ENCODE peak calls at places on chromosome 1, in seven cellular contexts. T is cardiac septum; H is frontal cortex; J is activated CD8-positive, alpha-beta memory T cell treated with anti-CD3 and anti-CD28 coated beads for 1 hour; G is AG10803; S is heart left ventricle; Z is activated CD8-positive, alpha-beta T cell treated with anti-CD3 and anti-CD28 coated beads, Interleukin-2, amount 10 ng/mL, durations not matched to agents 7 days and 5 days. R is an unnamed sample.

GRCh38 chr1:109823543-109824348 is 60.0 kb upstream of the EPS8L3 start:
- DNase-seq in T (no peak), H (no peak), J (no peak), G (peak), S (peak), Z (no peak), R (no peak)

GRCh38 chr1:62247391-62248168 is 52.9 kb downstream of the L1TD1 start:
- DNase-seq in T (no peak), H (no peak), J (no peak), G (no peak), S (no peak), Z (no peak), R (no peak)

GRCh38 chr1:97202481-97202880 is 480.9 kb downstream of the PTBP2 start:
- DNase-seq in T (no peak), H (no peak), J (no peak), G (no peak), S (no peak), Z (no peak), R (no peak)

GRCh38 chr1:169460193-169460833 is 25.4 kb downstream of the SLC19A2 start:
- DNase-seq in T (no peak), H (no peak), J (peak), G (peak), S (no peak), Z (peak), R (no peak)

GRCh38 chr1:202802998-202803932 is 5.0 kb downstream of the KDM5B start:
- DNase-seq in T (no peak), H (no peak), J (no peak), G (peak), S (no peak), Z (no peak), R (no peak)

GRCh38 chr1:1563688-1564087 is 11.0 kb downstream of the SSU72 start:
- DNase-seq in T (no peak), H (no peak), J (no peak), G (no peak), S (no peak), Z (no peak), R (no peak)

GRCh38 chr1:93427656-93428055 is 20.3 kb upstream of the FNBP1L start:
- DNase-seq in T (no peak), H (no peak), J (no peak), G (no peak), S (peak), Z (no peak), R (no peak)

GRCh38 chr1:41662061-41662655 is 177.7 kb upstream of the EDN2 start:
- DNase-seq in T (peak), H (peak), J (peak), G (peak), S (peak), Z (peak), R (peak)

GRCh38 chr1:15750924-15751323 is 7.7 kb upstream of the FBLIM1 start:
- DNase-seq in T (no peak), H (no peak), J (no peak), G (no peak), S (no peak), Z (no peak), R (no peak)

R was measured in breast epithelium.